ENCODE peak calls at places on chromosomes 13 and 19, in four cellular contexts. One of them, this sample, is unnamed.
A peak's percentile ranks its signal among the peaks of the same experiment; 100 is the strongest.

GRCh38 chr13:87736849-87737400 is 65.8 kb downstream of the SLITRK5 start:
- DNase-seq in glomerular endothelial cell: no peak
- DNase-seq in A549: no peak
- DNase-seq in GOT3: no peak
- DNase-seq in this sample: no peak

GRCh38 chr13:75312884-75313520 is 169.0 kb downstream of the TBC1D4 start:
- DNase-seq in glomerular endothelial cell: no peak
- DNase-seq in A549: no peak
- DNase-seq in GOT3: no peak
- DNase-seq in this sample: no peak

GRCh38 chr13:19817510-19818158 is 34.9 kb upstream of the PSPC1 start:
- DNase-seq in glomerular endothelial cell: no peak
- DNase-seq in A549: no peak
- DNase-seq in GOT3: no peak
- DNase-seq in this sample: no peak

GRCh38 chr19:14096272-14096992 is 5.9 kb upstream of the SAMD1 start:
- DNase-seq in glomerular endothelial cell: no peak
- DNase-seq in A549: no peak
- DNase-seq in GOT3: no peak
- DNase-seq in this sample: no peak

GRCh38 chr13:77511552-77511951 is 24.0 kb upstream of the SCEL start:
- DNase-seq in glomerular endothelial cell: no peak
- DNase-seq in A549: no peak
- DNase-seq in GOT3: no peak
- DNase-seq in this sample: no peak

GRCh38 chr19:2214253-2214652 is 21.9 kb downstream of the PLEKHJ1 start:
- DNase-seq in glomerular endothelial cell: no peak
- DNase-seq in A549: no peak
- DNase-seq in GOT3: no peak
- DNase-seq in this sample: no peak

GRCh38 chr19:40284251-40284500 is 969 bp downstream of the AKT2 start:
- DNase-seq in glomerular endothelial cell: no peak
- DNase-seq in A549: no peak
- DNase-seq in GOT3: no peak
- DNase-seq in this sample: no peak

GRCh38 chr13:65508338-65508737 is 1721.8 kb downstream of the PCDH9 start:
- DNase-seq in glomerular endothelial cell: no peak
- DNase-seq in A549: no peak
- DNase-seq in GOT3: no peak
- DNase-seq in this sample: no peak

GRCh38 chr19:31416548-31416947 is 67.3 kb upstream of the TSHZ3 start:
- DNase-seq in glomerular endothelial cell: no peak
- DNase-seq in A549: no peak
- DNase-seq in GOT3: no peak
- DNase-seq in this sample: no peak

GRCh38 chr19:46617566-46618079 is 7.3 kb downstream of the PTGIR start:
- DNase-seq in glomerular endothelial cell: no peak
- DNase-seq in A549: no peak
- DNase-seq in GOT3: no peak
- DNase-seq in this sample: no peak

GRCh38 chr13:85166891-85167290 is 632.3 kb downstream of the SLITRK6 start:
- DNase-seq in glomerular endothelial cell: no peak
- DNase-seq in A549: no peak
- DNase-seq in GOT3: no peak
- DNase-seq in this sample: no peak

GRCh38 chr19:38649305-38650179 is 2.1 kb downstream of the ACTN4 start:
- DNase-seq in glomerular endothelial cell: no peak
- DNase-seq in A549: peak; percentile 89
- DNase-seq in GOT3: no peak
- DNase-seq in this sample: no peak

GRCh38 chr13:106083620-106084350 is 451.7 kb downstream of the EFNB2 start:
- DNase-seq in glomerular endothelial cell: peak; percentile 50
- DNase-seq in A549: no peak
- DNase-seq in GOT3: no peak
- DNase-seq in this sample: peak; percentile 38

GRCh38 chr13:67515895-67516294 is 285.8 kb upstream of the PCDH9 start:
- DNase-seq in glomerular endothelial cell: no peak
- DNase-seq in A549: no peak
- DNase-seq in GOT3: no peak
- DNase-seq in this sample: peak; percentile 64

GRCh38 chr13:43965446-43965845 is 85.7 kb downstream of the LACC1 start:
- DNase-seq in glomerular endothelial cell: no peak
- DNase-seq in A549: no peak
- DNase-seq in GOT3: no peak
- DNase-seq in this sample: no peak

GRCh38 chr19:18995804-18996241 is 37.5 kb downstream of the SUGP2 start:
- DNase-seq in glomerular endothelial cell: no peak
- DNase-seq in A549: peak; percentile 65
- DNase-seq in GOT3: no peak
- DNase-seq in this sample: peak; percentile 23

This sample was measured in T47D.